ENCODE peak calls at places on chromosome 18, in four cellular contexts. T is Kasumi-1, N is AG04450, K is tibial nerve. R is an unnamed sample.

GRCh38 chr18:3790702-3791101 is 340.7 kb downstream of the TGIF1 start:
- DNase-seq in N (no peak), K (no peak), T (no peak), R (no peak)

GRCh38 chr18:63336366-63337099 is 17.0 kb upstream of the BCL2 start:
- DNase-seq in K (no peak), T (no peak), N (peak), R (no peak)

GRCh38 chr18:52937840-52938239 is 597.8 kb downstream of the DCC start:
- DNase-seq in N (no peak), T (no peak), K (no peak), R (no peak)

GRCh38 chr18:35661483-35662146 is 80.1 kb downstream of the GALNT1 start:
- DNase-seq in N (no peak), K (no peak), T (peak), R (no peak)

GRCh38 chr18:55251186-55251995 is 292.1 kb upstream of the CCDC68 start:
- DNase-seq in N (no peak), T (no peak), K (no peak), R (no peak)

GRCh38 chr18:67104700-67105284 is 411.7 kb downstream of the DSEL start:
- DNase-seq in K (peak), N (peak), T (peak), R (no peak)

GRCh38 chr18:11279461-11279860 is 130.1 kb upstream of the PIEZO2 start:
- DNase-seq in N (no peak), K (no peak), T (no peak), R (no peak)

GRCh38 chr18:34933880-34934689 is 107.1 kb upstream of the MAPRE2 start:
- DNase-seq in K (no peak), N (no peak), T (no peak), R (no peak)

GRCh38 chr18:79961527-79962291 is 2.7 kb upstream of the HSBP1L1 start:
- DNase-seq in N (no peak), T (no peak), K (no peak), R (no peak)

GRCh38 chr18:13435596-13436333 is 217.2 kb downstream of the LDLRAD4 start:
- DNase-seq in T (no peak), N (no peak), K (no peak), R (no peak)

GRCh38 chr18:62550746-62551145 is 27.9 kb downstream of the ZCCHC2 start:
- DNase-seq in K (peak), N (no peak), T (no peak), R (no peak)

GRCh38 chr18:55588001-55588875 is at the start of gene TCF4:
- DNase-seq in T (peak), K (peak), N (no peak), R (no peak)

GRCh38 chr18:11324956-11325873 is 175.8 kb upstream of the PIEZO2 start:
- DNase-seq in N (no peak), K (no peak), T (no peak), R (no peak)

GRCh38 chr18:8673276-8674209 is 31.8 kb upstream of the MTCL1 start:
- DNase-seq in N (no peak), K (no peak), T (no peak), R (no peak)

GRCh38 chr18:12010187-12010802 is 29.0 kb downstream of the IMPA2 start:
- DNase-seq in N (no peak), T (no peak), K (no peak), R (no peak)

GRCh38 chr18:8937112-8937641 is 165.3 kb upstream of the NDUFV2 start:
- DNase-seq in T (no peak), N (no peak), K (no peak), R (no peak)

GRCh38 chr18:34493566-34494358 is 216.3 kb upstream of the DTNA start:
- DNase-seq in T (no peak), N (no peak), K (no peak), R (no peak)

GRCh38 chr18:11950824-11951223 is 30.5 kb upstream of the IMPA2 start:
- DNase-seq in N (no peak), T (no peak), K (no peak), R (no peak)

GRCh38 chr18:52069201-52069600 is 270.8 kb upstream of the DCC start:
- DNase-seq in N (no peak), T (no peak), K (no peak), R (no peak)

GRCh38 chr18:28692337-28692736 is 515.4 kb upstream of the CDH2 start:
- DNase-seq in N (no peak), K (no peak), T (no peak), R (no peak)

GRCh38 chr18:29184654-29185053 is 1007.7 kb upstream of the CDH2 start:
- DNase-seq in N (no peak), K (no peak), T (no peak), R (no peak)

GRCh38 chr18:57846258-57846657 is 43.1 kb upstream of the ATP8B1 start:
- DNase-seq in N (peak), T (no peak), K (no peak), R (no peak)

GRCh38 chr18:14919666-14920065 is 171.7 kb downstream of the ANKRD30B start:
- DNase-seq in T (no peak), N (no peak), K (no peak), R (no peak)

GRCh38 chr18:47251289-47252120 is at the start of gene SKOR2:
- DNase-seq in N (no peak), K (no peak), T (no peak), R (no peak)

GRCh38 chr18:77754475-77755044 is 504.9 kb downstream of the GALR1 start:
- DNase-seq in K (no peak), T (no peak), N (no peak), R (no peak)

GRCh38 chr18:76657911-76658475 is 163.0 kb upstream of the ZNF516 start:
- DNase-seq in T (peak), N (no peak), K (no peak), R (no peak)

GRCh38 chr18:24136967-24137373 is 1.9 kb upstream of the CABYR start:
- DNase-seq in T (no peak), N (no peak), K (no peak), R (no peak)

GRCh38 chr18:75125359-75126331 is 83.3 kb downstream of the PTGR3 start:
- DNase-seq in T (no peak), K (no peak), N (no peak), R (no peak)

R was measured in CD4-positive, alpha-beta T cell.